ENCODE peak calls at places on chromosome 14, in ten cellular contexts. D, P, Y, F, Z, W, R, S, G and L are unnamed samples.

GRCh38 chr14:99757331-99758070 is 35.7 kb upstream of the EML1 start:
- DNase-seq in D (no peak), P (peak), Y (peak), F (peak), Z (no peak), W (no peak), R (no peak), S (no peak), G (peak), L (peak)

GRCh38 chr14:21840765-21841164 is 167.1 kb upstream of the OR4E1 start:
- DNase-seq in D (no peak), P (no peak), Y (no peak), F (peak), Z (no peak), W (no peak), R (no peak), S (no peak), G (no peak), L (no peak)

GRCh38 chr14:75222208-75222701 is 45.8 kb upstream of the TMED10 start:
- DNase-seq in D (no peak), P (peak), Y (peak), F (peak), Z (no peak), W (no peak), R (no peak), S (no peak), G (peak), L (peak)

GRCh38 chr14:28152453-28153044 is 614.0 kb upstream of the FOXG1 start:
- DNase-seq in D (no peak), P (no peak), Y (no peak), F (no peak), Z (no peak), W (no peak), R (no peak), S (no peak), G (no peak), L (no peak)

GRCh38 chr14:95386536-95386935 is 66.8 kb upstream of the CLMN start:
- DNase-seq in D (no peak), P (no peak), Y (no peak), F (no peak), Z (no peak), W (no peak), R (no peak), S (no peak), G (no peak), L (no peak)

GRCh38 chr14:64502476-64503183 is 1.0 kb downstream of the ZBTB25 start:
- DNase-seq in D (no peak), P (no peak), Y (no peak), F (peak), Z (no peak), W (no peak), R (peak), S (no peak), G (peak), L (no peak)

GRCh38 chr14:87111741-87112140 is 881.2 kb downstream of the GALC start:
- DNase-seq in D (peak), P (no peak), Y (no peak), F (no peak), Z (no peak), W (no peak), R (no peak), S (no peak), G (no peak), L (no peak)

GRCh38 chr14:89702151-89702936 is 252.2 kb downstream of the EFCAB11 start:
- DNase-seq in D (no peak), P (peak), Y (no peak), F (peak), Z (no peak), W (peak), R (no peak), S (no peak), G (peak), L (peak)

GRCh38 chr14:68627868-68628604 is 164.8 kb downstream of the ZFP36L1 start:
- DNase-seq in D (no peak), P (no peak), Y (no peak), F (no peak), Z (peak), W (no peak), R (peak), S (no peak), G (no peak), L (no peak)

GRCh38 chr14:76773188-76773885 is 12.1 kb downstream of the VASH1 start:
- DNase-seq in D (no peak), P (peak), Y (peak), F (peak), Z (no peak), W (no peak), R (no peak), S (peak), G (peak), L (peak)

GRCh38 chr14:79280400-79280670 is 931.0 kb downstream of the DIO2 start:
- DNase-seq in D (no peak), P (no peak), Y (no peak), F (no peak), Z (no peak), W (no peak), R (no peak), S (no peak), G (no peak), L (no peak)

GRCh38 chr14:25400607-25401206 is 350.8 kb upstream of the STXBP6 start:
- DNase-seq in D (peak), P (peak), Y (peak), F (peak), Z (no peak), W (peak), R (peak), S (peak), G (peak), L (peak)

GRCh38 chr14:52876311-52876710 is 74.5 kb downstream of the FERMT2 start:
- DNase-seq in D (no peak), P (peak), Y (no peak), F (peak), Z (no peak), W (no peak), R (no peak), S (no peak), G (peak), L (peak)

GRCh38 chr14:81366884-81367283 is 33.2 kb downstream of the STON2 start:
- DNase-seq in D (no peak), P (no peak), Y (no peak), F (no peak), Z (no peak), W (no peak), R (no peak), S (no peak), G (no peak), L (no peak)

GRCh38 chr14:72880164-72880563 is 13.7 kb downstream of the DPF3 start:
- DNase-seq in D (no peak), P (no peak), Y (no peak), F (no peak), Z (no peak), W (no peak), R (no peak), S (no peak), G (no peak), L (no peak)

GRCh38 chr14:74804219-74804825 is 41.2 kb downstream of the YLPM1 start:
- DNase-seq in D (peak), P (peak), Y (peak), F (peak), Z (peak), W (no peak), R (no peak), S (peak), G (peak), L (peak)

GRCh38 chr14:99879401-99880295 is 86.4 kb downstream of the EML1 start:
- DNase-seq in D (no peak), P (peak), Y (no peak), F (peak), Z (no peak), W (no peak), R (no peak), S (no peak), G (peak), L (peak)

GRCh38 chr14:35669782-35670181 is 135.8 kb downstream of the INSM2 start:
- DNase-seq in D (no peak), P (peak), Y (peak), F (peak), Z (no peak), W (no peak), R (no peak), S (no peak), G (peak), L (no peak)

GRCh38 chr14:105088812-105089745 is 23.8 kb upstream of the GPR132 start:
- DNase-seq in D (no peak), P (no peak), Y (no peak), F (no peak), Z (no peak), W (no peak), R (peak), S (no peak), G (peak), L (no peak)

GRCh38 chr14:32013083-32013482 is 64.0 kb upstream of the ARHGAP5 start:
- DNase-seq in D (no peak), P (no peak), Y (no peak), F (peak), Z (no peak), W (no peak), R (no peak), S (no peak), G (no peak), L (no peak)

GRCh38 chr14:96072746-96073145 is 33.6 kb downstream of the C14orf132 start:
- DNase-seq in D (no peak), P (no peak), Y (no peak), F (no peak), Z (no peak), W (no peak), R (no peak), S (no peak), G (no peak), L (no peak)

GRCh38 chr14:41285193-41285748 is 321.4 kb upstream of the LRFN5 start:
- DNase-seq in D (peak), P (no peak), Y (peak), F (peak), Z (no peak), W (peak), R (peak), S (no peak), G (peak), L (peak)

GRCh38 chr14:105748204-105748578 is 221.8 kb downstream of the TMEM121 start:
- DNase-seq in D (no peak), P (no peak), Y (no peak), F (no peak), Z (no peak), W (peak), R (no peak), S (no peak), G (no peak), L (no peak)

GRCh38 chr14:48247972-48248371 is 572.6 kb upstream of the MDGA2 start:
- DNase-seq in D (no peak), P (no peak), Y (no peak), F (no peak), Z (no peak), W (no peak), R (no peak), S (no peak), G (no peak), L (no peak)